ENCODE peak calls at places on chromosomes 2 and 18, in seven cellular contexts. H is PC-3, P is HFFc6, A is mucosa of descending colon, S is tibial artery, N is GM06990, U is fibroblast of lung. I is an unnamed sample.

GRCh38 chr2:216936954-216937357 is 77.1 kb upstream of the TNP1 start:
- DNase-seq in A (no peak), P (no peak), N (no peak), U (no peak), S (no peak), H (no peak), I (no peak)

GRCh38 chr2:72833084-72833714 is 7.4 kb upstream of the EXOC6B start:
- DNase-seq in U (no peak), H (no peak), A (no peak), P (no peak), S (no peak), N (no peak), I (no peak)

GRCh38 chr2:72220170-72220569 is 72.5 kb upstream of the CYP26B1 start:
- DNase-seq in A (no peak), H (peak; percentile 37), N (no peak), P (no peak), S (no peak), U (no peak), I (peak; percentile 12)

GRCh38 chr18:57004366-57005121 is 142.3 kb upstream of the BOD1L2 start:
- DNase-seq in N (peak; percentile 68), A (no peak), U (peak; percentile 60), P (peak; percentile 51), H (peak; percentile 56), S (no peak), I (no peak)

GRCh38 chr18:58756148-58756547 is 84.9 kb downstream of the MALT1 start:
- DNase-seq in N (peak; percentile 26), P (no peak), H (no peak), S (no peak), A (no peak), U (no peak), I (no peak)

GRCh38 chr2:226934546-226935243 is 98.8 kb downstream of the RHBDD1 start:
- DNase-seq in A (no peak), S (no peak), P (no peak), H (no peak), N (no peak), U (peak; percentile 17), I (no peak)

GRCh38 chr2:10889741-10890215 is 22.0 kb upstream of the KCNF1 start:
- DNase-seq in A (no peak), H (no peak), S (no peak), N (no peak), P (no peak), U (no peak), I (no peak)

GRCh38 chr2:230106771-230107170 is 38.0 kb upstream of the SLC16A14 start:
- DNase-seq in H (peak; percentile 43), A (no peak), U (no peak), N (no peak), S (no peak), P (no peak), I (no peak)

GRCh38 chr2:218168016-218168415 is 1.3 kb upstream of the CXCR1 start:
- DNase-seq in P (peak; percentile 56), S (no peak), H (no peak), A (no peak), U (no peak), N (no peak), I (no peak)

GRCh38 chr2:25168256-25169072 is at the start of gene POMC:
- DNase-seq in H (no peak), P (no peak), U (peak; percentile 25), S (no peak), A (no peak), N (peak; percentile 43), I (peak; percentile 29)

GRCh38 chr2:105861198-105861597 is 116.5 kb downstream of the NCK2 start:
- DNase-seq in H (no peak), A (no peak), P (no peak), U (no peak), N (no peak), S (no peak), I (no peak)

GRCh38 chr2:119517433-119517832 is 6.8 kb downstream of the SCTR start:
- DNase-seq in A (peak; percentile 56), N (no peak), P (peak; percentile 19), H (peak; percentile 51), S (peak; percentile 37), U (peak; percentile 36), I (peak; percentile 60)

GRCh38 chr2:23526114-23526513 is 141.1 kb downstream of the KLHL29 start:
- DNase-seq in P (no peak), A (no peak), H (no peak), U (no peak), N (no peak), S (no peak), I (no peak)

GRCh38 chr2:30122362-30122761 is 24.4 kb upstream of the YPEL5 start:
- DNase-seq in U (no peak), A (no peak), N (no peak), S (no peak), H (no peak), P (no peak), I (no peak)

GRCh38 chr2:65432227-65433190 is at the start of gene SPRED2:
- DNase-seq in H (peak; percentile 95), N (peak; percentile 89), U (peak; percentile 98), A (peak; percentile 91), P (peak; percentile 93), S (peak; percentile 96), I (peak; percentile 82)

GRCh38 chr2:33583194-33583938 is 15.7 kb downstream of the FAM98A start:
- DNase-seq in U (peak; percentile 65), S (peak; percentile 42), N (peak; percentile 33), A (no peak), P (peak; percentile 39), H (peak; percentile 60), I (peak; percentile 16)

GRCh38 chr2:41736105-41736567 is 311.7 kb upstream of the PKDCC start:
- DNase-seq in P (no peak), U (no peak), A (no peak), N (no peak), H (no peak), S (no peak), I (no peak)

GRCh38 chr2:230922951-230923717 is 1.9 kb downstream of the GPR55 start:
- DNase-seq in U (no peak), N (peak; percentile 54), P (no peak), H (no peak), S (no peak), A (no peak), I (no peak)

GRCh38 chr2:100013892-100014677 is 128.3 kb downstream of the AFF3 start:
- DNase-seq in P (peak; percentile 87), A (no peak), U (peak; percentile 98), H (peak; percentile 80), S (peak; percentile 49), N (no peak), I (no peak)

GRCh38 chr2:199869227-199869541 is 18.2 kb upstream of the FTCDNL1 start:
- DNase-seq in S (no peak), N (no peak), A (no peak), P (no peak), H (no peak), U (no peak), I (no peak)

GRCh38 chr2:199869653-199870052 is 18.7 kb upstream of the FTCDNL1 start:
- DNase-seq in H (no peak), N (no peak), P (no peak), S (no peak), U (no peak), A (no peak), I (no peak)

GRCh38 chr2:199862779-199863178 is 11.8 kb upstream of the FTCDNL1 start:
- DNase-seq in H (no peak), U (no peak), N (no peak), S (no peak), A (no peak), P (no peak), I (no peak)

GRCh38 chr2:199868431-199869226 is 17.6 kb upstream of the FTCDNL1 start:
- DNase-seq in A (no peak), U (no peak), N (no peak), P (no peak), H (no peak), S (no peak), I (no peak)

GRCh38 chr2:199865905-199866304 is 14.9 kb upstream of the FTCDNL1 start:
- DNase-seq in N (no peak), P (no peak), A (no peak), S (no peak), U (no peak), H (no peak), I (no peak)
- TF ChIP-seq CTCF in N (no peak), P (no peak), A (no peak), S (no peak), U (no peak), H (no peak), I (no peak)

GRCh38 chr2:180601016-180601415 is 379.4 kb upstream of the UBE2E3 start:
- DNase-seq in U (no peak), A (no peak), N (no peak), P (no peak), H (no peak), S (no peak), I (no peak)

GRCh38 chr2:180607501-180608060 is 372.8 kb upstream of the UBE2E3 start:
- DNase-seq in A (no peak), N (no peak), H (no peak), S (no peak), U (no peak), P (no peak), I (no peak)

GRCh38 chr2:180599804-180600203 is 380.6 kb upstream of the UBE2E3 start:
- DNase-seq in P (no peak), H (no peak), U (no peak), N (no peak), A (no peak), S (no peak), I (no peak)

GRCh38 chr2:180604077-180604476 is 376.3 kb upstream of the UBE2E3 start:
- DNase-seq in H (peak; percentile 62), P (no peak), S (no peak), N (peak; percentile 12), A (no peak), U (peak; percentile 10), I (no peak)
- TF ChIP-seq CTCF in H (peak; percentile 67), P (peak; percentile 65), S (no peak), N (peak; percentile 42), A (no peak), U (peak; percentile 19), I (peak; percentile 57)

DNA sequence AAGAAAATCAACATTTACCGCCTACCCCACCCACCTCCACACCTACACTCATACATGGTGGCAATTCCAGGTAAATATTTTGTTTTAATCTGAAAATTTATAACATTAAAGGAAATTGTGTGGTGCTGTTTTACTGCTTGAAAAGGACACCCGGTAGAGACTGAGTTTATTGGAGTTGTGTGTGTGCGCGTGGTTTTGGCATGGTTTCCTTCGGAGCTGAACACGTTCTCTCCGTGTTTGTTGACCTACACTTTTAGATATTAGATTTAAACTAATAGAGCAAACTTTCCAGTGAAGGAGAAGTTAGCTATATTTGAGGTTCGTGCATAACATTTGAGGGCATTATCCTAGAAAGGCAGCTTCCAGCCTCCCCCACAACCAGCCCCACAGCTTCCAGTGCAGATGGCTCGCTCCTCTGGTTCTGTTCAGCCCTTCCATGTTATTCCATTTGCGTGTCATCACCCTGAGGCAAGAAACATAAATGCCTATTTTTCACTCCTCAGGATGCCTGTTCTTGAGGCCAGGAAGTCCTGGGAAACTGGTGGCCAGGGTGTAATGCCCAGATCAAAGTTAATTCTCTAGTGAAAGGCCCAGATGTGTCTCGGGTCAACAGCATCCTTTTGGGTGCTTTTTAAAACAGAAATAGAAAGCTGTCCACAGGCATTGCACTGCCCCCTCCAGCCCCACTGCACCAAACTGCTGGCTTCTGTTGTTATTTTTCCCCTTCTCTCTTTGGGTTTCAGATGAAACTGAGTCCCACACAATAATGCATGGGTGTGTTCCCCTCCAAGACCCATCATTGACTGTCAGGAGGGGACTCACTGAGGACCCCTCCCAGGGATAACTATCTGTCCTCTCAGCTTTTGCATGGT is 190.2 kb downstream of the SETBP1 start:
- DNase-seq in N (no peak), H (no peak), A (no peak), P (no peak), U (no peak), S (no peak), I (no peak)
- TF ChIP-seq CTCF in N (no peak), H (no peak), A (no peak), P (no peak), U (no peak), S (no peak), I (no peak)

GRCh38 chr2:236568068-236568921 is 1.3 kb upstream of the ACKR3 start:
- DNase-seq in A (no peak), U (peak; percentile 25), H (no peak), N (peak; percentile 78), S (peak; percentile 48), P (no peak), I (peak; percentile 34)
- TF ChIP-seq CTCF in A (no peak), U (no peak), H (no peak), N (peak; percentile 37), S (no peak), P (no peak), I (peak; percentile 11)

I was measured in neural crest cell.